ENCODE peak calls at places on chromosomes 1 and 21, in eight cellular contexts. J is AG20443; B is frontal cortex; Y is stimulated activated CD4-positive, alpha-beta T cell treated with anti-CD3 and anti-CD28 coated beads, Interleukin-4, amount 100 ng/mL, for 4 hours; T is HFFc6; P is progenitor cell of endocrine pancreas; I is GM12865; F is PC-3. E is an unnamed sample.

GRCh38 chr1:14815175-14815882 is 216.8 kb downstream of the KAZN start:
- DNase-seq in J (no peak), B (no peak), F (no peak), Y (no peak), P (no peak), T (no peak), I (no peak), E (no peak)

GRCh38 chr1:228903573-228904122 is 168.4 kb downstream of the RHOU start:
- DNase-seq in F (no peak), B (no peak), J (no peak), I (no peak), T (no peak), Y (no peak), P (no peak), E (no peak)

GRCh38 chr1:39048745-39049370 is 22.7 kb downstream of the NDUFS5 start:
- DNase-seq in P (no peak), B (no peak), T (no peak), Y (no peak), F (no peak), J (no peak), I (peak; percentile 36), E (no peak)

GRCh38 chr21:44566403-44566802 is 7.1 kb upstream of the KRTAP10-4 start:
- DNase-seq in J (no peak), T (no peak), Y (no peak), F (no peak), P (no peak), I (no peak), B (no peak), E (no peak)

GRCh38 chr21:45373991-45374816 is 30.8 kb upstream of the COL18A1 start:
- DNase-seq in P (no peak), T (no peak), Y (no peak), B (no peak), J (no peak), F (no peak), I (no peak), E (no peak)

GRCh38 chr1:37557402-37557801 is 662 bp downstream of the DNALI1 start:
- DNase-seq in T (no peak), B (no peak), F (no peak), I (no peak), J (no peak), P (no peak), Y (no peak), E (no peak)

GRCh38 chr21:25974937-25975336 is 195.6 kb downstream of the APP start:
- DNase-seq in B (no peak), I (no peak), Y (no peak), J (no peak), F (no peak), P (no peak), T (no peak), E (no peak)

GRCh38 chr1:29599071-29599470 is 362.7 kb downstream of the PTPRU start:
- DNase-seq in B (no peak), J (no peak), Y (no peak), I (no peak), P (no peak), T (no peak), F (no peak), E (no peak)

GRCh38 chr1:39398278-39399010 is 93.0 kb upstream of the BMP8A start:
- DNase-seq in T (peak; percentile 98), B (no peak), Y (peak; percentile 8), F (peak; percentile 96), I (peak; percentile 68), J (peak; percentile 91), P (no peak), E (peak; percentile 89)

GRCh38 chr1:104797982-104798381 is 1048.3 kb downstream of the AMY1C start:
- DNase-seq in F (peak; percentile 34), I (no peak), P (no peak), B (no peak), Y (no peak), T (no peak), J (no peak), E (no peak)

GRCh38 chr21:32562426-32562825 is 22.9 kb downstream of the TCP10L start:
- DNase-seq in J (peak; percentile 63), Y (no peak), I (no peak), P (no peak), F (no peak), T (peak; percentile 71), B (no peak), E (peak; percentile 25)

GRCh38 chr1:52424238-52424637 is 19.8 kb downstream of the PRPF38A start:
- DNase-seq in I (no peak), B (no peak), J (no peak), P (no peak), Y (no peak), F (no peak), T (no peak), E (peak; percentile 14)

E was measured in hepatic stellate cell.